ENCODE peak calls at places on chromosomes 16 and 17, in five cellular contexts. One of them, this sample, is unnamed.

GRCh38 chr16:354971-355441 is 2.5 kb upstream of the AXIN1 start:
- DNase-seq in CD4-positive, alpha-beta memory T cell: peak; percentile 54
- DNase-seq in mammary epithelial cell: no peak
- DNase-seq in small intestine: peak; percentile 27
- DNase-seq in heart right ventricle: no peak
- DNase-seq in this sample: no peak

GRCh38 chr17:38663125-38663751 is 11.5 kb downstream of the EPOP start:
- DNase-seq in heart right ventricle: peak; percentile 45
- DNase-seq in mammary epithelial cell: peak; percentile 46
- DNase-seq in CD4-positive, alpha-beta memory T cell: no peak
- DNase-seq in small intestine: peak; percentile 67
- DNase-seq in this sample: peak; percentile 60

GRCh38 chr17:50192116-50192872 is 9.1 kb downstream of the COL1A1 start:
- DNase-seq in mammary epithelial cell: no peak
- DNase-seq in small intestine: no peak
- DNase-seq in heart right ventricle: no peak
- DNase-seq in CD4-positive, alpha-beta memory T cell: no peak
- DNase-seq in this sample: no peak

GRCh38 chr17:73311781-73312641 is at the start of gene CDC42EP4:
- DNase-seq in heart right ventricle: peak; percentile 97
- DNase-seq in small intestine: peak; percentile 95
- DNase-seq in CD4-positive, alpha-beta memory T cell: peak; percentile 81
- DNase-seq in mammary epithelial cell: peak; percentile 96
- DNase-seq in this sample: peak; percentile 97

GRCh38 chr17:27928546-27928945 is 35.4 kb upstream of the LYRM9 start:
- DNase-seq in small intestine: no peak
- DNase-seq in mammary epithelial cell: no peak
- DNase-seq in heart right ventricle: no peak
- DNase-seq in CD4-positive, alpha-beta memory T cell: no peak
- DNase-seq in this sample: no peak

GRCh38 chr16:1090620-1091587 is 5.1 kb downstream of the C1QTNF8 start:
- DNase-seq in mammary epithelial cell: no peak
- DNase-seq in CD4-positive, alpha-beta memory T cell: no peak
- DNase-seq in heart right ventricle: peak; percentile 67
- DNase-seq in small intestine: no peak
- DNase-seq in this sample: no peak

GRCh38 chr17:51083976-51084375 is 36.7 kb downstream of the SPAG9 start:
- DNase-seq in CD4-positive, alpha-beta memory T cell: no peak
- DNase-seq in mammary epithelial cell: no peak
- DNase-seq in small intestine: no peak
- DNase-seq in heart right ventricle: no peak
- DNase-seq in this sample: no peak

GRCh38 chr17:3935140-3935542 is 18.9 kb upstream of the P2RX1 start:
- DNase-seq in CD4-positive, alpha-beta memory T cell: no peak
- DNase-seq in mammary epithelial cell: peak; percentile 32
- DNase-seq in small intestine: peak; percentile 85
- DNase-seq in heart right ventricle: peak; percentile 71
- DNase-seq in this sample: peak; percentile 86

GRCh38 chr16:938136-938535 is 32.6 kb downstream of the LMF1 start:
- DNase-seq in small intestine: no peak
- DNase-seq in CD4-positive, alpha-beta memory T cell: no peak
- DNase-seq in mammary epithelial cell: no peak
- DNase-seq in heart right ventricle: no peak
- DNase-seq in this sample: no peak

GRCh38 chr17:60747069-60747808 is 69.6 kb downstream of the BCAS3 start:
- DNase-seq in mammary epithelial cell: no peak
- DNase-seq in small intestine: no peak
- DNase-seq in heart right ventricle: no peak
- DNase-seq in CD4-positive, alpha-beta memory T cell: no peak
- DNase-seq in this sample: no peak

GRCh38 chr16:73019456-73020362 is 28.2 kb downstream of the ZFHX3 start:
- DNase-seq in CD4-positive, alpha-beta memory T cell: no peak
- DNase-seq in small intestine: peak; percentile 28
- DNase-seq in mammary epithelial cell: no peak
- DNase-seq in heart right ventricle: no peak
- DNase-seq in this sample: peak; percentile 73

GRCh38 chr16:57265850-57266530 is 18.5 kb downstream of the PLLP start:
- DNase-seq in mammary epithelial cell: peak; percentile 58
- DNase-seq in small intestine: peak; percentile 97
- DNase-seq in CD4-positive, alpha-beta memory T cell: no peak
- DNase-seq in heart right ventricle: peak; percentile 78
- DNase-seq in this sample: peak; percentile 40

GRCh38 chr17:72358465-72358864 is 237.6 kb downstream of the SOX9 start:
- DNase-seq in small intestine: no peak
- DNase-seq in heart right ventricle: no peak
- DNase-seq in mammary epithelial cell: peak; percentile 88
- DNase-seq in CD4-positive, alpha-beta memory T cell: no peak
- DNase-seq in this sample: no peak

GRCh38 chr17:57121308-57122042 is 36.4 kb downstream of the AKAP1 start:
- DNase-seq in mammary epithelial cell: no peak
- DNase-seq in CD4-positive, alpha-beta memory T cell: no peak
- DNase-seq in small intestine: no peak
- DNase-seq in heart right ventricle: no peak
- DNase-seq in this sample: peak; percentile 74

GRCh38 chr17:50271173-50271750 is 3.0 kb upstream of the TMEM92 start:
- DNase-seq in heart right ventricle: no peak
- DNase-seq in small intestine: no peak
- DNase-seq in mammary epithelial cell: no peak
- DNase-seq in CD4-positive, alpha-beta memory T cell: no peak
- DNase-seq in this sample: peak; percentile 5

GRCh38 chr16:14641206-14641605 is 8.5 kb downstream of the BFAR start:
- DNase-seq in heart right ventricle: no peak
- DNase-seq in mammary epithelial cell: no peak
- DNase-seq in small intestine: peak; percentile 77
- DNase-seq in CD4-positive, alpha-beta memory T cell: no peak
- DNase-seq in this sample: no peak
- H3K27ac ChIP-seq in heart right ventricle: no peak overlapping the region
- H3K27ac ChIP-seq in mammary epithelial cell: no peak overlapping the region
- H3K27ac ChIP-seq in small intestine: peak overlapping the region; percentile 97
- H3K27ac ChIP-seq in CD4-positive, alpha-beta memory T cell: no peak overlapping the region
- H3K27ac ChIP-seq in this sample: no peak overlapping the region

GRCh38 chr16:58727028-58727781 is 6.9 kb downstream of the GOT2 start:
- DNase-seq in mammary epithelial cell: no peak
- DNase-seq in CD4-positive, alpha-beta memory T cell: no peak
- DNase-seq in small intestine: no peak
- DNase-seq in heart right ventricle: no peak
- DNase-seq in this sample: no peak
- H3K27ac ChIP-seq in mammary epithelial cell: no peak overlapping the region
- H3K27ac ChIP-seq in CD4-positive, alpha-beta memory T cell: no peak overlapping the region
- H3K27ac ChIP-seq in small intestine: no peak overlapping the region
- H3K27ac ChIP-seq in heart right ventricle: no peak overlapping the region
- H3K27ac ChIP-seq in this sample: no peak overlapping the region

GRCh38 chr17:80034977-80035686 is 540 bp downstream of the TBC1D16 start:
- DNase-seq in mammary epithelial cell: peak; percentile 31
- DNase-seq in heart right ventricle: peak; percentile 35
- DNase-seq in CD4-positive, alpha-beta memory T cell: peak; percentile 48
- DNase-seq in small intestine: peak; percentile 50
- DNase-seq in this sample: peak; percentile 37
- H3K27ac ChIP-seq in mammary epithelial cell: peak overlapping the region; percentile 55
- H3K27ac ChIP-seq in heart right ventricle: peak overlapping the region; percentile 68
- H3K27ac ChIP-seq in CD4-positive, alpha-beta memory T cell: no peak overlapping the region
- H3K27ac ChIP-seq in small intestine: peak overlapping the region; percentile 73
- H3K27ac ChIP-seq in this sample: peak overlapping the region; percentile 93

GRCh38 chr17:30351730-30352129 is 17.9 kb upstream of the TMIGD1 start:
- DNase-seq in small intestine: no peak
- DNase-seq in heart right ventricle: no peak
- DNase-seq in mammary epithelial cell: no peak
- DNase-seq in CD4-positive, alpha-beta memory T cell: no peak
- DNase-seq in this sample: no peak
- H3K27ac ChIP-seq in small intestine: no peak overlapping the region
- H3K27ac ChIP-seq in heart right ventricle: no peak overlapping the region
- H3K27ac ChIP-seq in mammary epithelial cell: no peak overlapping the region
- H3K27ac ChIP-seq in CD4-positive, alpha-beta memory T cell: no peak overlapping the region
- H3K27ac ChIP-seq in this sample: no peak overlapping the region